ENCODE peak calls at places on chromosomes 11 and 22, in five cellular contexts. Y is stimulated activated CD8-positive, alpha-beta memory T cell treated with anti-CD3 and anti-CD28 coated beads, Interleukin-7, amount 100 ng/mL, for 1 hour; E is right cardiac atrium; F is lower leg skin; H is left cardiac atrium. G is an unnamed sample.

GRCh38 chr22:32996702-32997101 is 61.5 kb downstream of the SYN3 start:
- DNase-seq in F (peak; percentile 89), H (peak; percentile 81), E (peak; percentile 87), Y (no peak), G (no peak)

GRCh38 chr11:75781831-75782230 is 13.3 kb downstream of the DGAT2 start:
- DNase-seq in Y (no peak), F (no peak), H (no peak), E (no peak), G (no peak)

GRCh38 chr11:47514825-47515647 is 37.9 kb downstream of the CELF1 start:
- DNase-seq in F (no peak), Y (no peak), E (no peak), H (no peak), G (peak; percentile 73)

GRCh38 chr11:118009821-118010737 is 23.9 kb downstream of the IL10RA start:
- DNase-seq in Y (no peak), E (no peak), H (no peak), F (no peak), G (no peak)

GRCh38 chr11:92211576-92212167 is 12.9 kb upstream of the FAT3 start:
- DNase-seq in H (no peak), E (peak; percentile 15), Y (no peak), F (no peak), G (no peak)

GRCh38 chr22:30183861-30184278 is 62.7 kb downstream of the LIF start:
- DNase-seq in H (no peak), Y (no peak), F (no peak), E (no peak), G (no peak)

GRCh38 chr11:19868281-19868821 is 155.7 kb downstream of the NAV2 start:
- DNase-seq in F (peak; percentile 81), E (peak; percentile 33), H (peak; percentile 57), Y (no peak), G (no peak)

GRCh38 chr11:117743121-117743815 is 53.7 kb downstream of the DSCAML1 start:
- DNase-seq in F (no peak), Y (no peak), H (no peak), E (no peak), G (no peak)

GRCh38 chr22:26617251-26618199 is at the start of gene CRYBB1:
- DNase-seq in H (no peak), E (peak; percentile 38), Y (no peak), F (no peak), G (peak; percentile 21)

GRCh38 chr11:69558519-69558941 is 77.1 kb downstream of the LINC01488 start:
- DNase-seq in H (no peak), E (no peak), F (no peak), Y (no peak), G (no peak)

GRCh38 chr11:64306876-64307622 is 1.7 kb downstream of the ESRRA start:
- DNase-seq in Y (no peak), H (no peak), F (no peak), E (peak; percentile 43), G (peak; percentile 33)

GRCh38 chr11:103601230-103601846 is 435.1 kb upstream of the DDI1 start:
- DNase-seq in F (no peak), E (peak; percentile 22), Y (no peak), H (no peak), G (peak; percentile 51)

GRCh38 chr11:9716275-9717039 is 52.6 kb downstream of the SWAP70 start:
- DNase-seq in E (peak; percentile 28), Y (no peak), F (no peak), H (peak; percentile 42), G (peak; percentile 89)

GRCh38 chr11:69852051-69852450 is 32.8 kb upstream of the FGF3 start:
- DNase-seq in H (no peak), F (no peak), Y (no peak), E (no peak), G (no peak)

GRCh38 chr11:67522338-67522737 is 908 bp downstream of the CABP2 start:
- DNase-seq in F (no peak), E (no peak), Y (no peak), H (no peak), G (no peak)